ENCODE peak calls at places on chromosomes 16 and 17, in eight cellular contexts. One of them, this sample, is unnamed.

GRCh38 chr17:61412860-61413653 is 13.4 kb downstream of the TBX2 start:
- DNase-seq in neural progenitor cell: peak; percentile 60
- DNase-seq in memory B cell: no peak
- DNase-seq in EL: no peak
- DNase-seq in WTC11: no peak
- DNase-seq in H9: peak; percentile 84
- DNase-seq in posterior vena cava: peak; percentile 72
- DNase-seq in tibial nerve: no peak
- DNase-seq in this sample: no peak

GRCh38 chr17:77615672-77616242 is 342.7 kb upstream of the TNRC6C start:
- DNase-seq in neural progenitor cell: no peak
- DNase-seq in memory B cell: no peak
- DNase-seq in EL: no peak
- DNase-seq in WTC11: no peak
- DNase-seq in H9: no peak
- DNase-seq in posterior vena cava: peak; percentile 2
- DNase-seq in tibial nerve: no peak
- DNase-seq in this sample: no peak

GRCh38 chr17:9475259-9475658 is 100.4 kb downstream of the STX8 start:
- DNase-seq in neural progenitor cell: no peak
- DNase-seq in memory B cell: no peak
- DNase-seq in EL: no peak
- DNase-seq in WTC11: no peak
- DNase-seq in H9: no peak
- DNase-seq in posterior vena cava: no peak
- DNase-seq in tibial nerve: no peak
- DNase-seq in this sample: no peak

GRCh38 chr17:12136243-12136642 is 115.6 kb downstream of the MAP2K4 start:
- DNase-seq in neural progenitor cell: no peak
- DNase-seq in memory B cell: no peak
- DNase-seq in EL: no peak
- DNase-seq in WTC11: no peak
- DNase-seq in H9: no peak
- DNase-seq in posterior vena cava: no peak
- DNase-seq in tibial nerve: no peak
- DNase-seq in this sample: no peak

GRCh38 chr17:73325527-73325842 is 13.7 kb upstream of the CDC42EP4 start:
- DNase-seq in neural progenitor cell: no peak
- DNase-seq in memory B cell: no peak
- DNase-seq in EL: peak; percentile 52
- DNase-seq in WTC11: no peak
- DNase-seq in H9: no peak
- DNase-seq in posterior vena cava: no peak
- DNase-seq in tibial nerve: peak; percentile 62
- DNase-seq in this sample: no peak

GRCh38 chr17:35765731-35766488 is 5.2 kb downstream of the C17orf50 start:
- DNase-seq in neural progenitor cell: peak; percentile 32
- DNase-seq in memory B cell: no peak
- DNase-seq in EL: no peak
- DNase-seq in WTC11: no peak
- DNase-seq in H9: no peak
- DNase-seq in posterior vena cava: no peak
- DNase-seq in tibial nerve: no peak
- DNase-seq in this sample: no peak

GRCh38 chr17:39152134-39152884 is 872 bp upstream of the PLXDC1 start:
- DNase-seq in neural progenitor cell: peak; percentile 62
- DNase-seq in memory B cell: no peak
- DNase-seq in EL: no peak
- DNase-seq in WTC11: peak; percentile 40
- DNase-seq in H9: no peak
- DNase-seq in posterior vena cava: no peak
- DNase-seq in tibial nerve: peak; percentile 41
- DNase-seq in this sample: peak; percentile 45

GRCh38 chr17:64457156-64457555 is 8.2 kb downstream of the MILR1 start:
- DNase-seq in neural progenitor cell: no peak
- DNase-seq in memory B cell: no peak
- DNase-seq in EL: peak; percentile 44
- DNase-seq in WTC11: no peak
- DNase-seq in H9: no peak
- DNase-seq in posterior vena cava: no peak
- DNase-seq in tibial nerve: no peak
- DNase-seq in this sample: no peak

GRCh38 chr17:59840329-59840907 is 52.3 kb downstream of the TUBD1 start:
- DNase-seq in neural progenitor cell: peak; percentile 45
- DNase-seq in memory B cell: no peak
- DNase-seq in EL: peak; percentile 54
- DNase-seq in WTC11: peak; percentile 45
- DNase-seq in H9: peak; percentile 82
- DNase-seq in posterior vena cava: no peak
- DNase-seq in tibial nerve: no peak
- DNase-seq in this sample: no peak

GRCh38 chr17:68777856-68778694 is 176.9 kb upstream of the FAM20A start:
- DNase-seq in neural progenitor cell: no peak
- DNase-seq in memory B cell: no peak
- DNase-seq in EL: no peak
- DNase-seq in WTC11: no peak
- DNase-seq in H9: no peak
- DNase-seq in posterior vena cava: no peak
- DNase-seq in tibial nerve: no peak
- DNase-seq in this sample: no peak

GRCh38 chr16:24609740-24610420 is 70.5 kb downstream of the RBBP6 start:
- DNase-seq in neural progenitor cell: peak; percentile 78
- DNase-seq in memory B cell: peak; percentile 15
- DNase-seq in EL: peak; percentile 22
- DNase-seq in WTC11: peak; percentile 52
- DNase-seq in H9: peak; percentile 60
- DNase-seq in posterior vena cava: peak; percentile 90
- DNase-seq in tibial nerve: peak; percentile 57
- DNase-seq in this sample: no peak

GRCh38 chr16:22325598-22326368 is 28.6 kb downstream of the POLR3E start:
- DNase-seq in neural progenitor cell: no peak
- DNase-seq in memory B cell: no peak
- DNase-seq in EL: no peak
- DNase-seq in WTC11: no peak
- DNase-seq in H9: no peak
- DNase-seq in posterior vena cava: no peak
- DNase-seq in tibial nerve: no peak
- DNase-seq in this sample: no peak

GRCh38 chr16:75193265-75193650 is 13.7 kb downstream of the CTRB2 start:
- DNase-seq in neural progenitor cell: no peak
- DNase-seq in memory B cell: no peak
- DNase-seq in EL: no peak
- DNase-seq in WTC11: no peak
- DNase-seq in H9: no peak
- DNase-seq in posterior vena cava: no peak
- DNase-seq in tibial nerve: no peak
- DNase-seq in this sample: no peak

GRCh38 chr17:60639019-60639330 is 38.7 kb upstream of the BCAS3 start:
- DNase-seq in neural progenitor cell: no peak
- DNase-seq in memory B cell: no peak
- DNase-seq in EL: no peak
- DNase-seq in WTC11: no peak
- DNase-seq in H9: no peak
- DNase-seq in posterior vena cava: peak; percentile 16
- DNase-seq in tibial nerve: no peak
- DNase-seq in this sample: no peak

GRCh38 chr17:13593757-13594156 is 8.0 kb downstream of the HS3ST3A1 start:
- DNase-seq in neural progenitor cell: no peak
- DNase-seq in memory B cell: no peak
- DNase-seq in EL: peak; percentile 65
- DNase-seq in WTC11: no peak
- DNase-seq in H9: no peak
- DNase-seq in posterior vena cava: no peak
- DNase-seq in tibial nerve: no peak
- DNase-seq in this sample: no peak

GRCh38 chr17:6205525-6205924 is 135.3 kb downstream of the WSCD1 start:
- DNase-seq in neural progenitor cell: no peak
- DNase-seq in memory B cell: no peak
- DNase-seq in EL: no peak
- DNase-seq in WTC11: no peak
- DNase-seq in H9: no peak
- DNase-seq in posterior vena cava: no peak
- DNase-seq in tibial nerve: no peak
- DNase-seq in this sample: no peak

GRCh38 chr17:66849851-66850580 is 15.1 kb downstream of the CACNG5 start:
- DNase-seq in neural progenitor cell: no peak
- DNase-seq in memory B cell: no peak
- DNase-seq in EL: no peak
- DNase-seq in WTC11: no peak
- DNase-seq in H9: no peak
- DNase-seq in posterior vena cava: no peak
- DNase-seq in tibial nerve: no peak
- DNase-seq in this sample: no peak

GRCh38 chr16:85136213-85136704 is 24.0 kb upstream of the CIBAR2 start:
- DNase-seq in neural progenitor cell: no peak
- DNase-seq in memory B cell: no peak
- DNase-seq in EL: peak; percentile 46
- DNase-seq in WTC11: no peak
- DNase-seq in H9: no peak
- DNase-seq in posterior vena cava: no peak
- DNase-seq in tibial nerve: peak; percentile 61
- DNase-seq in this sample: no peak

GRCh38 chr17:75645889-75646625 is 12.8 kb downstream of the SMIM5 start:
- DNase-seq in neural progenitor cell: no peak
- DNase-seq in memory B cell: no peak
- DNase-seq in EL: no peak
- DNase-seq in WTC11: no peak
- DNase-seq in H9: peak; percentile 60
- DNase-seq in posterior vena cava: peak; percentile 88
- DNase-seq in tibial nerve: no peak
- DNase-seq in this sample: no peak

GRCh38 chr17:45307290-45308015 is 9.4 kb downstream of the MAP3K14 start:
- DNase-seq in neural progenitor cell: no peak
- DNase-seq in memory B cell: peak; percentile 56
- DNase-seq in EL: peak; percentile 90
- DNase-seq in WTC11: no peak
- DNase-seq in H9: no peak
- DNase-seq in posterior vena cava: no peak
- DNase-seq in tibial nerve: peak; percentile 77
- DNase-seq in this sample: peak; percentile 18

GRCh38 chr17:61251939-61252865 is 147.4 kb upstream of the TBX2 start:
- DNase-seq in neural progenitor cell: no peak
- DNase-seq in memory B cell: no peak
- DNase-seq in EL: peak; percentile 89
- DNase-seq in WTC11: no peak
- DNase-seq in H9: no peak
- DNase-seq in posterior vena cava: peak; percentile 97
- DNase-seq in tibial nerve: peak; percentile 97
- DNase-seq in this sample: no peak

GRCh38 chr16:84283314-84284167 is 11.1 kb upstream of the WFDC1 start:
- DNase-seq in neural progenitor cell: no peak
- DNase-seq in memory B cell: no peak
- DNase-seq in EL: no peak
- DNase-seq in WTC11: no peak
- DNase-seq in H9: no peak
- DNase-seq in posterior vena cava: no peak
- DNase-seq in tibial nerve: no peak
- DNase-seq in this sample: no peak

GRCh38 chr17:29622337-29623282 is at the start of gene CORO6:
- DNase-seq in neural progenitor cell: peak; percentile 92
- DNase-seq in memory B cell: peak; percentile 49
- DNase-seq in EL: peak; percentile 61
- DNase-seq in WTC11: peak; percentile 86
- DNase-seq in H9: peak; percentile 92
- DNase-seq in posterior vena cava: no peak
- DNase-seq in tibial nerve: peak; percentile 60
- DNase-seq in this sample: peak; percentile 61

GRCh38 chr17:34287858-34288257 is 2.3 kb downstream of the CCL11 start:
- DNase-seq in neural progenitor cell: no peak
- DNase-seq in memory B cell: no peak
- DNase-seq in EL: peak; percentile 54
- DNase-seq in WTC11: no peak
- DNase-seq in H9: no peak
- DNase-seq in posterior vena cava: no peak
- DNase-seq in tibial nerve: no peak
- DNase-seq in this sample: no peak

GRCh38 chr16:51146256-51146924 is 4.7 kb downstream of the SALL1 start:
- DNase-seq in neural progenitor cell: peak; percentile 44
- DNase-seq in memory B cell: no peak
- DNase-seq in EL: peak; percentile 28
- DNase-seq in WTC11: no peak
- DNase-seq in H9: no peak
- DNase-seq in posterior vena cava: no peak
- DNase-seq in tibial nerve: no peak
- DNase-seq in this sample: no peak

GRCh38 chr17:29682987-29683386 is 60.3 kb upstream of the CORO6 start:
- DNase-seq in neural progenitor cell: peak; percentile 72
- DNase-seq in memory B cell: no peak
- DNase-seq in EL: peak; percentile 15
- DNase-seq in WTC11: no peak
- DNase-seq in H9: no peak
- DNase-seq in posterior vena cava: no peak
- DNase-seq in tibial nerve: no peak
- DNase-seq in this sample: no peak

GRCh38 chr17:57949649-57950048 is 5.6 kb downstream of the CUEDC1 start:
- DNase-seq in neural progenitor cell: no peak
- DNase-seq in memory B cell: no peak
- DNase-seq in EL: peak; percentile 29
- DNase-seq in WTC11: no peak
- DNase-seq in H9: no peak
- DNase-seq in posterior vena cava: peak; percentile 76
- DNase-seq in tibial nerve: no peak
- DNase-seq in this sample: no peak

GRCh38 chr16:1159325-1159972 is 6.5 kb downstream of the CACNA1H start:
- DNase-seq in neural progenitor cell: no peak
- DNase-seq in memory B cell: no peak
- DNase-seq in EL: no peak
- DNase-seq in WTC11: no peak
- DNase-seq in H9: no peak
- DNase-seq in posterior vena cava: no peak
- DNase-seq in tibial nerve: no peak
- DNase-seq in this sample: no peak

GRCh38 chr17:45290269-45290765 is 26.5 kb downstream of the MAP3K14 start:
- DNase-seq in neural progenitor cell: no peak
- DNase-seq in memory B cell: no peak
- DNase-seq in EL: no peak
- DNase-seq in WTC11: no peak
- DNase-seq in H9: no peak
- DNase-seq in posterior vena cava: no peak
- DNase-seq in tibial nerve: no peak
- DNase-seq in this sample: no peak

GRCh38 chr16:55663770-55664677 is 8.2 kb downstream of the SLC6A2 start:
- DNase-seq in neural progenitor cell: no peak
- DNase-seq in memory B cell: no peak
- DNase-seq in EL: peak; percentile 81
- DNase-seq in WTC11: no peak
- DNase-seq in H9: no peak
- DNase-seq in posterior vena cava: no peak
- DNase-seq in tibial nerve: no peak
- DNase-seq in this sample: no peak

GRCh38 chr17:57868007-57868774 is 18.3 kb upstream of the MRPS23 start:
- DNase-seq in neural progenitor cell: peak; percentile 84
- DNase-seq in memory B cell: peak; percentile 62
- DNase-seq in EL: peak; percentile 95
- DNase-seq in WTC11: peak; percentile 76
- DNase-seq in H9: peak; percentile 91
- DNase-seq in posterior vena cava: peak; percentile 94
- DNase-seq in tibial nerve: peak; percentile 68
- DNase-seq in this sample: no peak

GRCh38 chr17:7634384-7634783 is 4.4 kb downstream of the SHBG start:
- DNase-seq in neural progenitor cell: peak; percentile 77
- DNase-seq in memory B cell: no peak
- DNase-seq in EL: peak; percentile 56
- DNase-seq in WTC11: peak; percentile 85
- DNase-seq in H9: peak; percentile 87
- DNase-seq in posterior vena cava: no peak
- DNase-seq in tibial nerve: peak; percentile 24
- DNase-seq in this sample: no peak

GRCh38 chr16:70805787-70806186 is 4.8 kb upstream of the VAC14 start:
- DNase-seq in neural progenitor cell: no peak
- DNase-seq in memory B cell: no peak
- DNase-seq in EL: peak; percentile 91
- DNase-seq in WTC11: no peak
- DNase-seq in H9: no peak
- DNase-seq in posterior vena cava: no peak
- DNase-seq in tibial nerve: no peak
- DNase-seq in this sample: no peak

GRCh38 chr17:69433093-69433492 is 18.6 kb downstream of the MAP2K6 start:
- DNase-seq in neural progenitor cell: no peak
- DNase-seq in memory B cell: no peak
- DNase-seq in EL: no peak
- DNase-seq in WTC11: no peak
- DNase-seq in H9: no peak
- DNase-seq in posterior vena cava: no peak
- DNase-seq in tibial nerve: no peak
- DNase-seq in this sample: no peak

This sample was measured in CD4-positive, alpha-beta T cell.